ENCODE peak calls at places on chromosomes 4 and X, in six cellular contexts. L is LNCaP clone FGC, T is transverse colon, Y is colonic mucosa, A is tibial artery, G is left ventricle myocardium inferior. P is an unnamed sample.

GRCh38 chr4:10461091-10461849 is 4.0 kb upstream of the ZNF518B start:
- DNase-seq in L (no peak), T (peak; percentile 57), Y (peak; percentile 60), A (peak; percentile 31), G (peak; percentile 54), P (peak; percentile 77)

GRCh38 chrX:30039768-30040167 is 175.6 kb upstream of the MAGEB2 start:
- DNase-seq in L (no peak), T (no peak), Y (no peak), A (no peak), G (no peak), P (no peak)

GRCh38 chr4:164700471-164700870 is 53.5 kb upstream of the SMIM31 start:
- DNase-seq in L (peak; percentile 14), T (no peak), Y (peak; percentile 23), A (no peak), G (no peak), P (peak; percentile 93)

GRCh38 chr4:113741971-113742370 is 19.6 kb downstream of the CAMK2D start:
- DNase-seq in L (no peak), T (no peak), Y (no peak), A (no peak), G (no peak), P (no peak)

GRCh38 chr4:130053723-130054122 is 957.8 kb downstream of the C4orf33 start:
- DNase-seq in L (no peak), T (no peak), Y (no peak), A (no peak), G (no peak), P (no peak)

GRCh38 chrX:145631461-145631951 is 186.1 kb upstream of the SLITRK2 start:
- DNase-seq in L (no peak), T (no peak), Y (no peak), A (no peak), G (no peak), P (no peak)

GRCh38 chrX:100654256-100654655 is 10.3 kb downstream of the SRPX2 start:
- DNase-seq in L (no peak), T (no peak), Y (peak; percentile 50), A (no peak), G (no peak), P (peak; percentile 60)

GRCh38 chrX:47235691-47236103 is 2.9 kb downstream of the USP11 start:
- DNase-seq in L (no peak), T (no peak), Y (no peak), A (no peak), G (no peak), P (no peak)

GRCh38 chr4:137387924-137388323 is 144.4 kb downstream of the PCDH18 start:
- DNase-seq in L (no peak), T (no peak), Y (no peak), A (no peak), G (no peak), P (no peak)

GRCh38 chr4:116401293-116401692 is 684.1 kb downstream of the TRAM1L1 start:
- DNase-seq in L (no peak), T (no peak), Y (no peak), A (no peak), G (no peak), P (no peak)

GRCh38 chr4:1807258-1807777 is 14.2 kb downstream of the FGFR3 start:
- DNase-seq in L (no peak), T (no peak), Y (no peak), A (no peak), G (no peak), P (no peak)

GRCh38 chr4:125390126-125390525 is 75.4 kb downstream of the FAT4 start:
- DNase-seq in L (no peak), T (no peak), Y (no peak), A (no peak), G (no peak), P (no peak)
- H3K4me3 ChIP-seq in L (no peak overlapping the region), T (no peak overlapping the region), Y (no peak overlapping the region), A (peak overlapping the region; percentile 3), G (peak overlapping the region; percentile 28), P (no peak overlapping the region)

GRCh38 chr4:38671594-38671943 is 7.6 kb downstream of the KLF3 start:
- DNase-seq in L (no peak), T (no peak), Y (no peak), A (no peak), G (no peak), P (no peak)
- H3K4me3 ChIP-seq in L (no peak overlapping the region), T (no peak overlapping the region), Y (no peak overlapping the region), A (no peak overlapping the region), G (peak overlapping the region; percentile 74), P (no peak overlapping the region)

GRCh38 chr4:87166296-87166854 is 54.0 kb downstream of the KLHL8 start:
- DNase-seq in L (no peak), T (no peak), Y (no peak), A (no peak), G (no peak), P (no peak)
- H3K4me3 ChIP-seq in L (no peak overlapping the region), T (no peak overlapping the region), Y (no peak overlapping the region), A (no peak overlapping the region), G (no peak overlapping the region), P (no peak overlapping the region)

GRCh38 chr4:22477794-22478182 is 38.1 kb downstream of the ADGRA3 start:
- DNase-seq in L (no peak), T (no peak), Y (no peak), A (no peak), G (no peak), P (no peak)
- H3K4me3 ChIP-seq in L (no peak overlapping the region), T (no peak overlapping the region), Y (no peak overlapping the region), A (no peak overlapping the region), G (no peak overlapping the region), P (no peak overlapping the region)

DNA sequence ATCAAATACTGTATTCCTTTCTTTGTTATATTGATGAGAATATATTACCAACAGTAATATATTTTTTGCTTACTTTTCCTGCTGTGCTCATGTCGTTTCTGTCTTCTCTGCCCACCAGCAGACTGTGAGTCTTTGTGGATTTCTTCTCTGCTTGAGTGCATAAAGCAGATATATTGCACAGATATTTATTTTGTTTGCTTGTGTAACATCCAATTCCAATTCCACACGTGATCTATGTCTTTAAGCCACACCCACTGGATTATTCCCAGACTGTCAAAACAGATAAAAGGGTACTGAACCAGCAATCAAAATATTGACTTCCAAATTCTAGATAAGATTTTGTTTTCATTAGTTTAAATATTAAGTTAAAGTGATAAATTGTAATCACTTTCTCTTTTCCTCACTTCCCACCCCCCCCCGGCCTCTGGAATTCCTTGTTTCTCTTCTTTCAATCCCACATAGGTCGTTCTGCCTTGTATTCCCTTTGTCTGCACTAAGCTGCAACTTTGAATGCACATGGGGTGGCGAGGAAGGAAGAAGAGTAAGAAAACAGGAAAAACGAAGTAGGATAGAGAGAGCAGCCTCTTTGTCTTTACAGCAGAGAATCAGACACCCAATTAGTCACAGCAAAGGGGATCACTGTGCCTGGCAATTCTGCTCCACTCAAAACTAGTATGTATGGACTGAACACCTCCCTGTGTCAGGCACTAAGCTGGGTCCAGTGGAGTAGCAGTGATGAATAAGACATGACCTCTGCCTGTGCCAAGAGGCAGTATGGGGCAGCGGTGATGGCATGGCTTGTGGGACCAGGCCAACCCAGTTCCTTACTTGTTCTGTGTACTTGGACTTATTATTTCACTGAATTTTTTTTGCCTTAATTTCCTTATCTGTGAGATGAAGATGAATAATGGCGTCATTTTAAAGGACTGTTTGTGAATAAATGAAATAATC is at the start of gene ADH1B:
- DNase-seq in L (no peak), T (no peak), Y (no peak), A (no peak), G (no peak), P (peak; percentile 35)
- H3K4me3 ChIP-seq in L (no peak within 1 kb of the TSS), T (no peak within 1 kb of the TSS), Y (no peak within 1 kb of the TSS), A (peak within 1 kb of the TSS; percentile 50), G (peak within 1 kb of the TSS; percentile 56), P (no peak within 1 kb of the TSS)

GRCh38 chrX:78327370-78328048 is at the start of gene CYSLTR1:
- DNase-seq in L (no peak), T (no peak), Y (no peak), A (no peak), G (no peak), P (peak; percentile 3)
- H3K4me3 ChIP-seq in L (no peak within 1 kb of the TSS), T (no peak within 1 kb of the TSS), Y (peak within 1 kb of the TSS; percentile 14), A (peak within 1 kb of the TSS; percentile 24), G (peak within 1 kb of the TSS; percentile 45), P (no peak within 1 kb of the TSS)

DNA sequence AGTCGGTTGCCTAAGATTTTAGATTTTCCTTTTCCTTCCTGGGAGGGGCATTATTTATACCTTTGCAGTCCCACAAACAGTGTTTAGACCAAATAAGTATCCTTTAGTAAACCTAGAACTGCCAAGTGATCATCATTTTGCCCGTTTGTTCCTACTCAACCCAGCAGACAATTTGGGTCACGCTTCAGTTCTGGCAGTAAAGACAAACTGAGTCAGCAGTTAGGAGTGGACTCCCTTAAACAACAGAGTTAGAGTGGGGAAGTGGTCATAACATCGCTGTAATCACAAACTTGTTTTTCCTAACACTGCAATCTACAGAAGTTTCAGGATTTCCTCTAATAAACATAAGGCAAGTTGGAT is 782 bp upstream of the WDFY3 start:
- DNase-seq in L (no peak), T (no peak), Y (peak; percentile 28), A (peak; percentile 37), G (no peak), P (no peak)
- H3K4me3 ChIP-seq in L (peak overlapping the region; percentile 73), T (peak overlapping the region; percentile 60), Y (peak overlapping the region; percentile 77), A (peak overlapping the region; percentile 86), G (peak overlapping the region; percentile 92), P (peak overlapping the region; percentile 80)

GRCh38 chrX:118839334-118839958 is 15.8 kb downstream of the ZCCHC12 start:
- DNase-seq in L (no peak), T (peak; percentile 80), Y (peak; percentile 87), A (peak; percentile 78), G (peak; percentile 78), P (peak; percentile 83)
- H3K4me3 ChIP-seq in L (no peak overlapping the region), T (no peak overlapping the region), Y (peak overlapping the region; percentile 32), A (peak overlapping the region; percentile 50), G (peak overlapping the region; percentile 68), P (peak overlapping the region; percentile 53)

GRCh38 chr4:152346979-152347378 is 188.9 kb downstream of the FBXW7 start:
- DNase-seq in L (no peak), T (no peak), Y (no peak), A (no peak), G (no peak), P (no peak)

GRCh38 chr4:152351080-152351479 is 184.8 kb downstream of the FBXW7 start:
- DNase-seq in L (no peak), T (no peak), Y (no peak), A (no peak), G (no peak), P (no peak)

GRCh38 chr4:152352645-152353116 is 183.2 kb downstream of the FBXW7 start:
- DNase-seq in L (peak; percentile 96), T (peak; percentile 19), Y (peak; percentile 28), A (peak; percentile 63), G (peak; percentile 20), P (peak; percentile 64)

GRCh38 chr4:152352215-152352614 is 183.7 kb downstream of the FBXW7 start:
- DNase-seq in L (no peak), T (no peak), Y (no peak), A (no peak), G (no peak), P (no peak)

GRCh38 chr4:152348670-152349069 is 187.2 kb downstream of the FBXW7 start:
- DNase-seq in L (no peak), T (no peak), Y (no peak), A (no peak), G (no peak), P (peak; percentile 41)
- H3K4me3 ChIP-seq in L (no peak overlapping the region), T (no peak overlapping the region), Y (no peak overlapping the region), A (no peak overlapping the region), G (no peak overlapping the region), P (no peak overlapping the region)

DNA sequence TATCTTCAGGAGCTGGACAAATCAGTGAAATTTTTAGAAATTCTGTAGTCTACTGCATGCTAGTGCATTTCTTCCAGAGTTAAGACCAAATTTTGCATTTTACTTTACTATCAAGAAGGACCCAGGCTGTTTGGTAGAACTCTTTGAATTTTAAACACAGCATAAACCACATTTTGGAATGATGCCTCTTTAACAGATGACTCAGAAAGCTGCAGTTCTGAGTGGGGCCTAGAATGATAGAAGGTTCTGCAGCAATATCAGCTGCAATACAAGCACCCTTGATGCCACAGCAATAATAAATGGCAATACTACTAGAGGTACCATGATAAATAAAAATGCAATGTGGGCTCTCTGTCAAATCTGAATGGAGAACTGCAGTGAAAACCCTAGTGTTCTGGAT is 198.7 kb downstream of the TMA16 start:
- DNase-seq in L (no peak), T (no peak), Y (no peak), A (no peak), G (no peak), P (no peak)
- H3K4me3 ChIP-seq in L (no peak overlapping the region), T (no peak overlapping the region), Y (no peak overlapping the region), A (no peak overlapping the region), G (no peak overlapping the region), P (no peak overlapping the region)